ENCODE peak calls at places on chromosomes 3 and 15, in ten cellular contexts. W is stimulated activated CD4-positive, alpha-beta T cell treated with anti-CD3 and anti-CD28 coated beads, Interleukin-15, amount 100 ng/mL, for 1 hour; F is CD8-positive, alpha-beta memory T cell; C is activated T-helper 2 cell treated with anti-CD3 and anti-CD28 coated beads, Interferon-gamma antibody, Interleukin-2, Interleukin-4, amounts not matched to agents 10 μg/mL and 5 μg/mL and 100 μg/mL, durations not matched to agents 14 hours and 24 hours and 36 hours; N is astrocyte of the cerebellum; G is globus pallidus; D is KBM-7; Y is GOT3; E is NCI-H446 treated with DMSO at 0.1 percent for 48 hours; X is DMS153. I is an unnamed sample.

GRCh38 chr15:70835826-70836225 is 18.1 kb downstream of the LARP6 start:
- DNase-seq in W (no peak), F (no peak), C (no peak), N (no peak), G (no peak), D (no peak), Y (no peak), E (no peak), X (no peak), I (no peak)

GRCh38 chr3:35671483-35671882 is 32.2 kb downstream of the ARPP21 start:
- DNase-seq in W (no peak), F (no peak), C (no peak), N (no peak), G (no peak), D (no peak), Y (no peak), E (no peak), X (no peak), I (no peak)

GRCh38 chr15:39438795-39439577 is 141.9 kb upstream of the THBS1 start:
- DNase-seq in W (no peak), F (no peak), C (no peak), N (no peak), G (no peak), D (no peak), Y (no peak), E (no peak), X (no peak), I (no peak)

GRCh38 chr3:197421021-197421420 is 122.6 kb upstream of the DLG1 start:
- DNase-seq in W (no peak), F (no peak), C (no peak), N (no peak), G (no peak), D (no peak), Y (no peak), E (no peak), X (no peak), I (no peak)

GRCh38 chr3:133930341-133930933 is 34.8 kb upstream of the RAB6B start:
- DNase-seq in W (no peak), F (no peak), C (peak; percentile 6), N (peak; percentile 79), G (peak; percentile 22), D (peak; percentile 69), Y (no peak), E (peak; percentile 35), X (peak; percentile 35), I (no peak)

GRCh38 chr3:129305592-129306091 is 27.0 kb downstream of the HMCES start:
- DNase-seq in W (no peak), F (no peak), C (no peak), N (peak; percentile 43), G (peak; percentile 32), D (no peak), Y (peak; percentile 44), E (no peak), X (peak; percentile 51), I (peak; percentile 69)

GRCh38 chr15:99053380-99054024 is 45.9 kb upstream of the PGPEP1L start:
- DNase-seq in W (no peak), F (no peak), C (no peak), N (no peak), G (no peak), D (no peak), Y (no peak), E (no peak), X (no peak), I (no peak)

GRCh38 chr15:55710286-55710685 is 32.7 kb downstream of the PRTG start:
- DNase-seq in W (no peak), F (no peak), C (no peak), N (no peak), G (no peak), D (no peak), Y (no peak), E (no peak), X (no peak), I (no peak)

GRCh38 chr3:86519819-86520218 is 471.1 kb downstream of the VGLL3 start:
- DNase-seq in W (no peak), F (no peak), C (no peak), N (no peak), G (no peak), D (no peak), Y (no peak), E (no peak), X (no peak), I (no peak)

GRCh38 chr3:42847731-42848130 is 27.9 kb downstream of the CYP8B1 start:
- DNase-seq in W (no peak), F (no peak), C (no peak), N (no peak), G (no peak), D (peak; percentile 22), Y (no peak), E (no peak), X (no peak), I (no peak)

GRCh38 chr3:134201201-134202130 is 49.2 kb downstream of the RYK start:
- DNase-seq in W (no peak), F (no peak), C (no peak), N (peak; percentile 79), G (no peak), D (no peak), Y (no peak), E (no peak), X (no peak), I (peak; percentile 73)

GRCh38 chr3:106029941-106030619 is 161.3 kb upstream of the CBLB start:
- DNase-seq in W (no peak), F (no peak), C (no peak), N (no peak), G (no peak), D (no peak), Y (no peak), E (no peak), X (no peak), I (no peak)

GRCh38 chr3:111923095-111923771 is 55.6 kb upstream of the ABHD10 start:
- DNase-seq in W (no peak), F (no peak), C (no peak), N (no peak), G (no peak), D (no peak), Y (no peak), E (no peak), X (no peak), I (no peak)

GRCh38 chr15:51620647-51621046 is 1.9 kb downstream of the DMXL2 start:
- DNase-seq in W (no peak), F (no peak), C (no peak), N (no peak), G (no peak), D (peak; percentile 36), Y (no peak), E (no peak), X (no peak), I (no peak)

GRCh38 chr15:57797145-57797544 is 90.6 kb downstream of the POLR2M start:
- DNase-seq in W (no peak), F (no peak), C (no peak), N (no peak), G (no peak), D (no peak), Y (no peak), E (no peak), X (no peak), I (no peak)

GRCh38 chr3:69763976-69764851 is 24.9 kb downstream of the MITF start:
- DNase-seq in W (no peak), F (no peak), C (no peak), N (no peak), G (peak; percentile 27), D (peak; percentile 58), Y (no peak), E (no peak), X (no peak), I (no peak)

GRCh38 chr3:46925585-46925934 is 48.0 kb downstream of the PTH1R start:
- DNase-seq in W (no peak), F (no peak), C (no peak), N (no peak), G (no peak), D (no peak), Y (no peak), E (no peak), X (no peak), I (no peak)

GRCh38 chr3:52873433-52874159 is 23.8 kb downstream of the STIMATE start:
- DNase-seq in W (no peak), F (no peak), C (no peak), N (peak; percentile 18), G (no peak), D (no peak), Y (no peak), E (no peak), X (no peak), I (no peak)

GRCh38 chr3:136545664-136546266 is 206.4 kb downstream of the STAG1 start:
- DNase-seq in W (no peak), F (no peak), C (no peak), N (peak; percentile 11), G (peak; percentile 64), D (peak; percentile 13), Y (no peak), E (no peak), X (no peak), I (no peak)

GRCh38 chr3:58411851-58412830 is 21.5 kb downstream of the PDHB start:
- DNase-seq in W (no peak), F (no peak), C (no peak), N (no peak), G (no peak), D (no peak), Y (no peak), E (no peak), X (no peak), I (no peak)

GRCh38 chr15:56001476-56002078 is 8.2 kb upstream of the NEDD4 start:
- DNase-seq in W (no peak), F (no peak), C (no peak), N (no peak), G (no peak), D (no peak), Y (no peak), E (no peak), X (no peak), I (no peak)

GRCh38 chr3:175193815-175194518 is 334.8 kb downstream of the NAALADL2 start:
- DNase-seq in W (no peak), F (no peak), C (no peak), N (no peak), G (no peak), D (no peak), Y (no peak), E (peak; percentile 97), X (no peak), I (peak; percentile 14)

GRCh38 chr3:27963519-27963918 is 241.4 kb upstream of the EOMES start:
- DNase-seq in W (no peak), F (no peak), C (no peak), N (no peak), G (no peak), D (no peak), Y (no peak), E (no peak), X (no peak), I (no peak)

GRCh38 chr3:78846688-78847087 is 921.1 kb downstream of the ROBO1 start:
- DNase-seq in W (no peak), F (no peak), C (no peak), N (peak; percentile 55), G (no peak), D (no peak), Y (no peak), E (no peak), X (no peak), I (no peak)

GRCh38 chr15:70065006-70065722 is 32.6 kb downstream of the TLE3 start:
- DNase-seq in W (no peak), F (no peak), C (no peak), N (no peak), G (no peak), D (no peak), Y (no peak), E (no peak), X (no peak), I (no peak)

GRCh38 chr3:163773136-163773535 is 1305.2 kb downstream of the SI start:
- DNase-seq in W (no peak), F (no peak), C (no peak), N (no peak), G (no peak), D (no peak), Y (no peak), E (no peak), X (no peak), I (no peak)

GRCh38 chr3:71442648-71443047 is 140.9 kb downstream of the FOXP1 start:
- DNase-seq in W (no peak), F (no peak), C (no peak), N (no peak), G (no peak), D (no peak), Y (no peak), E (no peak), X (no peak), I (no peak)

GRCh38 chr3:181712505-181713299 is 977 bp downstream of the SOX2 start:
- DNase-seq in W (no peak), F (no peak), C (no peak), N (no peak), G (no peak), D (no peak), Y (no peak), E (peak; percentile 34), X (peak; percentile 22), I (no peak)

I was measured in kidney epithelial cell.